ENCODE peak calls at places on chromosome 17, in five cellular contexts. E, I, Y, N and O are unnamed samples.

GRCh38 chr17:14748036-14748715 is 447.3 kb downstream of the HS3ST3B1 start:
- DNase-seq in N (peak), Y (no peak), E (no peak), I (no peak), O (peak)

GRCh38 chr17:53721101-53721500 is 101.6 kb upstream of the KIF2B start:
- DNase-seq in I (peak), N (no peak), E (no peak), Y (no peak), O (no peak)

GRCh38 chr17:74807376-74807775 is 31.2 kb upstream of the NAT9 start:
- DNase-seq in N (no peak), E (no peak), Y (no peak), I (no peak), O (no peak)

GRCh38 chr17:54662978-54663876 is 237.4 kb upstream of the TOM1L1 start:
- DNase-seq in I (no peak), Y (no peak), N (no peak), E (no peak), O (no peak)

GRCh38 chr17:40694584-40694983 is 9.0 kb downstream of the KRT24 start:
- DNase-seq in Y (no peak), N (no peak), I (no peak), E (no peak), O (no peak)

GRCh38 chr17:20091161-20092029 is 82.2 kb downstream of the SPECC1 start:
- DNase-seq in Y (no peak), N (no peak), E (no peak), I (peak), O (no peak)

GRCh38 chr17:73064084-73064938 is 28.2 kb downstream of the SLC39A11 start:
- DNase-seq in Y (no peak), N (no peak), I (peak), E (peak), O (no peak)

GRCh38 chr17:8056232-8056975 is 17.5 kb downstream of the ALOX15B start:
- DNase-seq in E (peak), Y (peak), N (peak), I (peak), O (peak)

GRCh38 chr17:64009571-64010402 is 10.6 kb downstream of the ICAM2 start:
- DNase-seq in I (no peak), E (no peak), Y (no peak), N (no peak), O (no peak)

GRCh38 chr17:4170639-4171280 is 27.8 kb downstream of the CYB5D2 start:
- DNase-seq in E (no peak), I (no peak), Y (no peak), N (no peak), O (no peak)

GRCh38 chr17:17750881-17751280 is 69.6 kb downstream of the RAI1 start:
- DNase-seq in E (no peak), N (no peak), I (no peak), Y (no peak), O (no peak)

GRCh38 chr17:33981713-33982601 is 273.1 kb upstream of the CCL2 start:
- DNase-seq in Y (no peak), E (no peak), I (no peak), N (no peak), O (no peak)

GRCh38 chr17:56629450-56630187 is 36.1 kb downstream of the NOG start:
- DNase-seq in I (peak), E (no peak), Y (no peak), N (no peak), O (no peak)

GRCh38 chr17:36921131-36921851 is 16.0 kb upstream of the LHX1 start:
- DNase-seq in E (peak), N (no peak), I (peak), Y (no peak), O (peak)

GRCh38 chr17:7745748-7746470 is 28.4 kb downstream of the DNAH2 start:
- DNase-seq in I (peak), Y (peak), N (peak), E (no peak), O (peak)

GRCh38 chr17:57889892-57890856 is 40.3 kb upstream of the MRPS23 start:
- DNase-seq in Y (peak), I (peak), E (peak), N (peak), O (peak)

GRCh38 chr17:59963738-59964454 is 644 bp downstream of the RNFT1 start:
- DNase-seq in Y (peak), N (no peak), E (peak), I (peak), O (peak)

GRCh38 chr17:57724729-57725125 is 20.4 kb downstream of the CCDC182 start:
- DNase-seq in I (no peak), N (no peak), E (no peak), Y (no peak), O (no peak)

GRCh38 chr17:33266116-33266515 is 27.0 kb downstream of the ASIC2 start:
- DNase-seq in I (peak), N (no peak), E (no peak), Y (no peak), O (no peak)

GRCh38 chr17:47862621-47863440 is 11.9 kb upstream of the SP6 start:
- DNase-seq in N (no peak), I (peak), E (no peak), Y (no peak), O (peak)

GRCh38 chr17:60151355-60151754 is 1.6 kb downstream of the CA4 start:
- DNase-seq in I (no peak), Y (no peak), E (no peak), N (no peak), O (no peak)

GRCh38 chr17:6366144-6366755 is 68.7 kb downstream of the AIPL1 start:
- DNase-seq in N (no peak), Y (no peak), I (peak), E (no peak), O (peak)

GRCh38 chr17:3986270-3986938 is 22.2 kb upstream of the ATP2A3 start:
- DNase-seq in Y (no peak), I (no peak), E (peak), N (peak), O (no peak)

GRCh38 chr17:42814633-42815399 is 9.3 kb downstream of the BECN1 start:
- DNase-seq in I (peak), Y (no peak), N (no peak), E (no peak), O (peak)

GRCh38 chr17:28925912-28926365 is 23.1 kb upstream of the DHRS13 start:
- DNase-seq in I (peak), E (no peak), Y (no peak), N (no peak), O (peak)

GRCh38 chr17:45227101-45227591 is 5.5 kb downstream of the FMNL1 start:
- DNase-seq in N (no peak), E (no peak), I (no peak), Y (no peak), O (peak)

GRCh38 chr17:56593073-56593740 is at the start of gene NOG:
- DNase-seq in I (peak), E (no peak), Y (peak), N (peak), O (peak)

GRCh38 chr17:36117505-36118382 is 14.1 kb downstream of the CCL4 start:
- DNase-seq in Y (no peak), N (no peak), E (no peak), I (no peak), O (no peak)

GRCh38 chr17:28916302-28916934 is 13.5 kb upstream of the DHRS13 start:
- DNase-seq in N (peak), E (peak), Y (peak), I (peak), O (no peak)

GRCh38 chr17:41527076-41528023 is 758 bp downstream of the KRT19 start:
- DNase-seq in E (peak), Y (peak), N (peak), I (no peak), O (no peak)

GRCh38 chr17:44348234-44348987 is 3.3 kb downstream of the GRN start:
- DNase-seq in E (no peak), N (peak), Y (no peak), I (peak), O (peak)

GRCh38 chr17:29176500-29177351 is 3.5 kb downstream of the MYO18A start:
- DNase-seq in I (peak), N (peak), Y (peak), E (peak), O (peak)

GRCh38 chr17:69223809-69224208 is 4.8 kb downstream of the ABCA10 start:
- DNase-seq in E (no peak), Y (no peak), N (no peak), I (peak), O (no peak)

GRCh38 chr17:40017422-40018080 is 2.3 kb downstream of the CSF3 start:
- DNase-seq in I (no peak), E (no peak), N (no peak), Y (no peak), O (no peak)

GRCh38 chr17:67109111-67109510 is 64.8 kb downstream of the CACNG1 start:
- DNase-seq in Y (no peak), E (no peak), I (no peak), N (no peak), O (no peak)

GRCh38 chr17:52636443-52636842 is 477.9 kb upstream of the CA10 start:
- DNase-seq in N (no peak), E (no peak), I (no peak), Y (no peak), O (no peak)

GRCh38 chr17:20156196-20157077 is 147.3 kb downstream of the SPECC1 start:
- DNase-seq in Y (peak), N (peak), I (peak), E (peak), O (peak)

GRCh38 chr17:33904438-33904837 is 350.6 kb upstream of the CCL2 start:
- DNase-seq in E (no peak), Y (no peak), I (no peak), N (no peak), O (no peak)

DNA sequence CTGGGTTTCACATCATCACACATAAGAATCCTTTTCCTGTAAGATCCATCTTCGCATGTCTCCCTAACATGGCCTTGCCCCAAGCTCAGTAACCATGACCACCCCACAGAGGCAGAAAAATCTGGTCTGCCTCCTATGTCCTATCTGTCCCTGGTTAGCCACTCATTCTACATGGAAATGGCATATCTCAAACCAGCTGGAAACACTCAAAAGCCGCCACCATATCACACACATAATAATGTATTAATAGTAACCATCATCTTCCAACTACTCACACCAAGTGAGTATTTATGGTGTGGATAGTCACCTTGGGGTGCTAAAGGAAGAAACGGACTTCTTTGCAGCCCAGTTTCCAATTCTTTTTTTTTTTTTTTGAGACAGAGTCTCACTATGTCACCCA is 11.4 kb downstream of the FAM117A start:
- DNase-seq in E (no peak), N (no peak), Y (no peak), I (no peak), O (no peak)
- TF ChIP-seq CTCF in E (no peak), N (no peak), Y (no peak), I (no peak), O (no peak)

GRCh38 chr17:80737106-80738019 is 192.7 kb downstream of the RPTOR start:
- DNase-seq in N (no peak), I (no peak), E (no peak), Y (no peak), O (no peak)
- TF ChIP-seq CTCF in N (no peak), I (no peak), E (no peak), Y (no peak), O (no peak)

DNA sequence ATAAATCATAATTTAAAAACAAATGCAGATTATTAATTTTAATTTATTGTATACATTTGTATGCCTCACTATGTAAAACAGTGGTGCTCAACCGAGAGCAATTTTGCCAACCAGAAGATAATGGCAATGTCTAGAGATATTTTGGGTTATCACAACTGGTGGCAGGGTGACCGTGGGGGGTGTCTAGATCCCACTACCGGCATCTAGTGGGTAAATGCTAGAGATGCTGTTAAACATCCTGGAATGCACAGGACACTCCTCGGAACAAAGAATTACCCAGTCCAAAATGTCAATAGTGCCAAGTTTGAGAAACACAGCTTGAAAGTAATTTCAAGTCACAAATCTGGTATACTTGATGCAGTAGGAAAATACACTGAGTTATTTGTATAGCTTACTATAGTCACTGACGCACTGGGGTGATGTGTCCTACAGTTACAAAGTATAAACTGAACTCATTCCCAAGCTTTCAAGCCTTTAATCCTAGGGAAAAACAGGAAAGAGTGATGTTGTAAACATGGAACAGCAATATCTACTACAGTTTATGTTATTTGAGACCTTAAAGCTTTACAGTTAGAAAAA is 133.5 kb downstream of the BRIP1 start:
- DNase-seq in I (no peak), Y (no peak), N (no peak), E (no peak), O (no peak)
- TF ChIP-seq CTCF in I (peak), Y (no peak), N (no peak), E (no peak), O (no peak)

GRCh38 chr17:76274559-76274956 is 9.4 kb downstream of the UBALD2 start:
- DNase-seq in I (no peak), E (no peak), N (no peak), Y (no peak), O (no peak)
- TF ChIP-seq CTCF in I (no peak), E (no peak), N (no peak), Y (no peak), O (no peak)

GRCh38 chr17:77167472-77168306 is 26.9 kb downstream of the SEC14L1 start:
- DNase-seq in E (no peak), I (no peak), N (no peak), Y (no peak), O (no peak)
- TF ChIP-seq CTCF in E (no peak), I (no peak), N (no peak), Y (no peak), O (no peak)

GRCh38 chr17:2064147-2064489 is 9.2 kb downstream of the HIC1 start:
- DNase-seq in N (no peak), I (peak), E (no peak), Y (no peak), O (no peak)
- TF ChIP-seq CTCF in N (no peak), I (no peak), E (no peak), Y (no peak), O (no peak)

GRCh38 chr17:31093866-31094599 is 744 bp upstream of the NF1 start:
- DNase-seq in E (no peak), Y (no peak), I (no peak), N (no peak), O (no peak)

GRCh38 chr17:31095239-31096105 is 695 bp downstream of the NF1 start:
- DNase-seq in E (peak), I (peak), N (peak), Y (peak), O (peak)

GRCh38 chr17:31092475-31093064 is 2.2 kb upstream of the NF1 start:
- DNase-seq in E (no peak), I (no peak), Y (no peak), N (no peak), O (no peak)

GRCh38 chr17:31096106-31096436 is 1.3 kb downstream of the NF1 start:
- DNase-seq in Y (no peak), N (no peak), I (no peak), E (no peak), O (no peak)

GRCh38 chr17:31094600-31095238 is at the start of gene NF1:
- DNase-seq in Y (peak), I (peak), N (peak), E (peak), O (peak)
- TF ChIP-seq CTCF in Y (no peak), I (no peak), N (no peak), E (no peak), O (no peak)